ENCODE peak calls at places on chromosomes 6 and 20, in eight cellular contexts. X is psoas muscle, R is Karpas-422, G is neural progenitor cell, P is vagina, L is IMR-90, J is hepatocyte, E is GM12878. A is an unnamed sample. For H3K4me1, the result is how much of the 10 kb centered on the place peaks cover.

GRCh38 chr6:33699739-33700138 is 11.8 kb downstream of the UQCC2 start:
- DNase-seq in P (no peak), G (no peak), L (no peak), J (no peak), X (no peak), R (no peak), E (no peak), A (no peak)

GRCh38 chr6:1629316-1629715 is 19.6 kb downstream of the FOXC1 start:
- DNase-seq in G (no peak), L (no peak), R (no peak), J (no peak), P (no peak), E (no peak), X (no peak), A (no peak)

GRCh38 chr6:161349886-161350285 is 76.0 kb upstream of the AGPAT4 start:
- DNase-seq in J (no peak), X (no peak), E (no peak), P (no peak), G (no peak), R (no peak), L (no peak), A (no peak)

GRCh38 chr20:23954008-23954745 is 34.4 kb downstream of the GGTLC1 start:
- DNase-seq in P (no peak), E (no peak), G (no peak), R (no peak), J (no peak), X (no peak), L (no peak), A (no peak)

GRCh38 chr20:34269996-34270627 is 28.9 kb downstream of the ASIP start:
- DNase-seq in L (no peak), J (no peak), X (no peak), P (no peak), R (no peak), E (no peak), G (no peak), A (peak)

GRCh38 chr6:14589192-14589591 is 471.6 kb downstream of the CD83 start:
- DNase-seq in X (no peak), G (no peak), P (no peak), L (no peak), J (no peak), R (no peak), E (no peak), A (no peak)

GRCh38 chr6:135159531-135159930 is 21.6 kb upstream of the MYB start:
- DNase-seq in X (no peak), L (no peak), P (no peak), G (no peak), R (no peak), J (no peak), E (no peak), A (no peak)

GRCh38 chr6:84581494-84582259 is 182.7 kb downstream of the TBX18 start:
- DNase-seq in P (no peak), R (no peak), L (peak), E (no peak), G (no peak), J (no peak), X (no peak), A (no peak)

GRCh38 chr20:623041-623440 is 12.9 kb upstream of the TCF15 start:
- DNase-seq in G (no peak), E (no peak), R (no peak), L (no peak), P (no peak), J (no peak), X (no peak), A (no peak)

GRCh38 chr6:163579880-163580295 is 165.4 kb downstream of the QKI start:
- DNase-seq in J (no peak), R (no peak), X (no peak), G (peak), P (no peak), E (no peak), L (no peak), A (peak)

GRCh38 chr6:69866351-69867074 is at the start of gene COL19A1:
- DNase-seq in R (no peak), E (peak), L (no peak), G (peak), X (peak), J (peak), P (no peak), A (no peak)

GRCh38 chr20:64112691-64113443 is 5.5 kb upstream of the NPBWR2 start:
- DNase-seq in P (no peak), R (no peak), X (no peak), J (no peak), L (no peak), E (no peak), G (no peak), A (no peak)

GRCh38 chr20:46512943-46513844 is at the start of gene ZNF334:
- DNase-seq in L (peak), J (peak), P (no peak), G (peak), X (peak), E (no peak), R (peak), A (peak)

GRCh38 chr20:63441777-63442493 is 30.5 kb downstream of the KCNQ2 start:
- DNase-seq in L (peak), X (peak), G (peak), R (peak), E (peak), P (no peak), J (peak), A (no peak)

GRCh38 chr6:111478749-111479148 is 4.3 kb downstream of the REV3L start:
- DNase-seq in P (no peak), L (peak), G (peak), J (peak), R (peak), X (no peak), E (peak), A (no peak)

GRCh38 chr6:6466967-6467761 is 121.4 kb upstream of the LY86 start:
- DNase-seq in G (no peak), L (no peak), R (no peak), E (no peak), J (peak), X (no peak), P (no peak), A (no peak)

GRCh38 chr20:50380697-50381040 is 129.5 kb upstream of the PTPN1 start:
- DNase-seq in J (peak), L (peak), R (no peak), E (no peak), P (no peak), G (no peak), X (no peak), A (no peak)

GRCh38 chr20:50381053-50381732 is 129.0 kb upstream of the PTPN1 start:
- DNase-seq in X (no peak), P (no peak), R (no peak), J (no peak), L (no peak), E (no peak), G (no peak), A (no peak)

GRCh38 chr20:50379991-50380696 is 130.0 kb upstream of the PTPN1 start:
- DNase-seq in R (no peak), L (no peak), X (no peak), E (no peak), P (no peak), J (no peak), G (no peak), A (no peak)

GRCh38 chr20:50379049-50379990 is 130.9 kb upstream of the PTPN1 start:
- DNase-seq in X (peak), R (no peak), E (no peak), L (peak), G (no peak), P (peak), J (peak), A (peak)

DNA sequence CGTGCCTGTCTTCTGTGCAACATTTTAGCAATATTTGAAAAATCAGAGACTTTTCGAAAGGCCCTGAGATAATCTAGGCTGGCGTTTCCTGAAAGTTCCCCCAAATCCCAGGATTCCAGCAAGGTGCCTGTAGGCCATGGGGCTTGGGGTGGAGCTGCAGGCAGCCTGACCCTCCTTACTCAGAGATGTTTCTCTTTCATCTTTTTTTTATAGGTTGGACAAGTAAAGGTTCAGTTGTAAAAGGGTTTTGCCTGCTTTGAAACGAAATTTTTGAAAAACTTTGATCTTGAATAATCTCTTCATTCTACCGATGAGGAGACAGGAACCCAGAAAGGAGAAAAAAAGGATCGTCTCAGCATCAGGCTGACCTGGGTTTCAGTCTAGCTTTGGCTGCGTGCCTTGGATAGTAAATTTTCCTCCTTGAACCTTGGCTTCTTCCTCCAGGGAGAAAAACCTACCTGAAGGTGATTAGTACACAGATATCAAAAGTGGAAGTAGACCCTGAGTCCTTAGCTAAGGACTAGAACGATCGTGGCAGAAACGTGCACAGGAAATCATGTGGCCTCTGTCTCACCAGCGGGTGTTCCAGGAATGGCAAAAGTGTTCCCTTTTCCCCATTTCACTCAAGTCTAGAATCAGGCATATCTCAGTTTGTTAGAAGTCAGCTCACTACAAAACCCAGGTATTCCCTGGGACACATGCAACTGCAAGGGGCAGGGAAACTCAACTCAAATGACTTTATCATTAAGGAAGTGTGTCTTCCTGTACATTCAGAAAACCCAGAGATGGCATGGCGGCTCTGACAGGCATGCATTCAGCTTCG is 128.2 kb upstream of the PTPN1 start:
- DNase-seq in G (no peak), X (no peak), J (no peak), L (no peak), R (no peak), E (peak), P (no peak), A (no peak)
- H3K4me1 ChIP-seq in G (under half), X (under half), J (under half), L (under half), R (under half), E (under half), P (under half), A (under half)

GRCh38 chr20:16314722-16315121 is 258.5 kb downstream of the KIF16B start:
- DNase-seq in E (peak), L (no peak), J (no peak), P (no peak), R (no peak), G (no peak), X (no peak), A (no peak)

GRCh38 chr20:16317445-16318362 is 255.5 kb downstream of the KIF16B start:
- DNase-seq in J (no peak), P (no peak), X (no peak), R (no peak), L (no peak), E (peak), G (no peak), A (no peak)

GRCh38 chr20:16313917-16314316 is 259.3 kb downstream of the KIF16B start:
- DNase-seq in R (no peak), X (no peak), E (no peak), P (no peak), G (no peak), L (no peak), J (no peak), A (no peak)

GRCh38 chr20:16312998-16313397 is 260.2 kb downstream of the KIF16B start:
- DNase-seq in G (no peak), R (no peak), X (no peak), E (no peak), J (no peak), P (no peak), L (no peak), A (no peak)

GRCh38 chr20:16314320-16314719 is 258.9 kb downstream of the KIF16B start:
- DNase-seq in X (no peak), P (no peak), E (peak), R (no peak), J (no peak), G (no peak), L (no peak), A (no peak)
- H3K4me3 ChIP-seq in X (no peak), P (no peak), E (peak), R (no peak), J (no peak), G (no peak), L (no peak), A (no peak)

DNA sequence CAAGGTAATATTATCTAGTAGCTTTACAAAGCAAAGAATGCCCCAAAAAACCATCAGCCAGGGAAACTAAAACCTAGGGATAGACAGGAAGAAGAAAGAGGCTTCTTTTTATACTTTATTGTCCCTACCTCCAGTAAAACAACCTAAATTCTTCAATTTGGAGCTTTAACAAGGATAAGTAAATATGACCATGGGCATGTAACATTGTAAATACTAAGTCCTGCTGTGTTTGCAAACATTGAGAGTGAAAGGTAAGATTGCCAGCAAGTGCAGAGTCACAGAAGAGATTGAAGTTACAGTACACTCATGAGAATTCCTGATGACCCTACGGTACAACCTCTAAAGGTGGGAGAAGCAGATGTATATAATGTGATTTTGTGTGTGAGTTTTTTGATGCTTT is 117.2 kb downstream of the FOXO3 start:
- DNase-seq in E (no peak), J (no peak), R (no peak), X (no peak), P (no peak), L (no peak), G (no peak), A (no peak)
- H3K4me1 ChIP-seq in E (under half), J (under half), R (under half), X (half or more), P (half or more), L (under half), G (under half), A (half or more)

DNA sequence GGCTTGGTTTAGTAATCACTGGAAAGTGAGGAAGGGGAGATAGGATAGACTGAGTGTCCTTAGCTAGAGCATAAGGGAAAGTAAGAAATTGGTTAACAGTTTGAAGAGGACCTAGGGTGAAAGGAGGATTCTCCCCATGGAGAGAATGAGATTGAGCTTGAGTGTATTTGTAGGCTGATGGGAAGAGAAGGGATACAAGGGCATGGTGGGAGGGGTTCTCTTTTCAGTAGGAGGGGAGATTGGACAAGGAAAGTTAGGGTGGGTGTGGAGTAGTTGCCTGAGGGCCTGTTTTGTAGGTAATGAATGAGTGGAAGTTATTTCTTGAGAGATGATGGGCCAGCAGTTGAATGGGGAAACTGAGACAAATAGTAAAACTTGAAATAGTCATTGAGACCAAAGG is 1.9 kb downstream of the TRMT11 start:
- DNase-seq in P (no peak), R (no peak), J (no peak), G (no peak), E (no peak), L (no peak), X (no peak), A (no peak)
- H3K4me3 ChIP-seq in P (no peak), R (peak), J (no peak), G (peak), E (peak), L (no peak), X (no peak), A (no peak)

GRCh38 chr20:57617079-57617795 is 3.0 kb downstream of the ZBP1 start:
- DNase-seq in R (no peak), J (no peak), E (no peak), X (no peak), G (no peak), P (peak), L (no peak), A (no peak)
- H3K4me1 ChIP-seq in R (half or more), J (under half), E (under half), X (under half), G (under half), P (under half), L (under half), A (under half)

DNA sequence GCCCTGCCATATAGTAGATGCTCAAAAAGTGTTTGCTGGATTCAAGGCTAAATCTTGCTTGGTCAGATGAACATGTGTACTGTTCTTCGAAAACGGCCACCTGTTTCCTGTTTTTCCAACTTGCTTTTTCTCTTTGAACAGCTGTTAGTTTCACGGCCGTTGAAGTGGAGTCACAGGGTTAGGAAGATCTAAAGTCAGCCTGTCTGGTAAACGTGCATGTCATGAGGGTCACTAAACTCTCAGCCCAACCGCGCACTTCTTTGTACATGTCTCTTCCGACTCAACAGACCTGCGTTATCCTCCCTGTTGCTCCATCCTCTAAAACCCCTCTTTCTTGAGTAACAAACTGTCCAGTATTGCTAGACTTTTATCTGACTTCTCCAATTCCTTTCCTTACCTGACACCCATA is 93.2 kb upstream of the MAN1A1 start:
- DNase-seq in X (no peak), E (no peak), P (no peak), L (no peak), J (no peak), G (no peak), R (no peak), A (peak)
- H3K4me3 ChIP-seq in X (no peak), E (no peak), P (no peak), L (no peak), J (no peak), G (no peak), R (no peak), A (no peak)

DNA sequence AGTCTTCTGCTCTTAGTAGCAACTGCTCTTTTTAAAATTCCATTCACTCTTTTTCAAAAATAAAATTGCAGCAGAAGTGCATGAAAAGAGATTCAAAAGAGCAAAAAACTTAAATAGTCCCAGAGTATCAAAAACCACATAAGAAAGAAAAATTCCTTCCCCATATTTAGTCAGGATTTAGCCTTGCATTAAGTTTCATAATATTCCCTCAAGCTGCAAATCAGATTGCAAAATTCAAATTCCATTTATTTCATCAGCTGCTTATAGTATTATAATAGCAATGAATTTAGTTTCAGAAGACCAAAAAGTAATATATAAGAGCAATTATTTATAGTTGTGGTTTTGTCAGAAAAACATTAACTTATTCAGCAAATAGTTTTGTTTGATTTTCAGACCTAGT is 164.2 kb upstream of the STXBP5 start:
- DNase-seq in P (no peak), R (no peak), X (no peak), J (no peak), G (no peak), E (no peak), L (peak), A (no peak)
- H3K4me1 ChIP-seq in P (under half), R (under half), X (under half), J (under half), G (under half), E (under half), L (under half), A (under half)